ENCODE peak calls at places on chromosomes 16 and 17, in five cellular contexts. One of them, this sample, is unnamed.

GRCh38 chr17:27559996-27560481 is 70.9 kb upstream of the LGALS9 start:
- DNase-seq in HTR-8/SVneo: peak; percentile 75
- DNase-seq in ACHN: peak; percentile 73
- DNase-seq in activated B cell treated with CpG ODN at 0.5 μM for 24 hours: no peak
- DNase-seq in activated effector memory CD4-positive, alpha-beta T cell treated with Interleukin-2 at 50 U/mL for 16 hours: no peak
- DNase-seq in this sample: no peak

GRCh38 chr17:52159159-52159809 is 770 bp upstream of the CA10 start:
- DNase-seq in HTR-8/SVneo: no peak
- DNase-seq in ACHN: no peak
- DNase-seq in activated B cell treated with CpG ODN at 0.5 μM for 24 hours: no peak
- DNase-seq in activated effector memory CD4-positive, alpha-beta T cell treated with Interleukin-2 at 50 U/mL for 16 hours: no peak
- DNase-seq in this sample: no peak

GRCh38 chr17:39271546-39271945 is 45.8 kb upstream of the STAC2 start:
- DNase-seq in HTR-8/SVneo: no peak
- DNase-seq in ACHN: no peak
- DNase-seq in activated B cell treated with CpG ODN at 0.5 μM for 24 hours: no peak
- DNase-seq in activated effector memory CD4-positive, alpha-beta T cell treated with Interleukin-2 at 50 U/mL for 16 hours: no peak
- DNase-seq in this sample: no peak

GRCh38 chr16:30929167-30929566 is 5.8 kb downstream of the FBXL19 start:
- DNase-seq in HTR-8/SVneo: no peak
- DNase-seq in ACHN: no peak
- DNase-seq in activated B cell treated with CpG ODN at 0.5 μM for 24 hours: no peak
- DNase-seq in activated effector memory CD4-positive, alpha-beta T cell treated with Interleukin-2 at 50 U/mL for 16 hours: no peak
- DNase-seq in this sample: no peak

GRCh38 chr17:17072546-17072945 is 30.3 kb downstream of the MPRIP start:
- DNase-seq in HTR-8/SVneo: no peak
- DNase-seq in ACHN: no peak
- DNase-seq in activated B cell treated with CpG ODN at 0.5 μM for 24 hours: no peak
- DNase-seq in activated effector memory CD4-positive, alpha-beta T cell treated with Interleukin-2 at 50 U/mL for 16 hours: no peak
- DNase-seq in this sample: no peak

GRCh38 chr16:68658258-68658973 is 13.3 kb downstream of the CDH3 start:
- DNase-seq in HTR-8/SVneo: peak; percentile 91
- DNase-seq in ACHN: peak; percentile 64
- DNase-seq in activated B cell treated with CpG ODN at 0.5 μM for 24 hours: no peak
- DNase-seq in activated effector memory CD4-positive, alpha-beta T cell treated with Interleukin-2 at 50 U/mL for 16 hours: no peak
- DNase-seq in this sample: no peak

GRCh38 chr16:63890072-63890471 is 1231.8 kb downstream of the CDH11 start:
- DNase-seq in HTR-8/SVneo: no peak
- DNase-seq in ACHN: no peak
- DNase-seq in activated B cell treated with CpG ODN at 0.5 μM for 24 hours: no peak
- DNase-seq in activated effector memory CD4-positive, alpha-beta T cell treated with Interleukin-2 at 50 U/mL for 16 hours: no peak
- DNase-seq in this sample: no peak

GRCh38 chr17:83065660-83066542 is 13.5 kb upstream of the METRNL start:
- DNase-seq in HTR-8/SVneo: no peak
- DNase-seq in ACHN: no peak
- DNase-seq in activated B cell treated with CpG ODN at 0.5 μM for 24 hours: no peak
- DNase-seq in activated effector memory CD4-positive, alpha-beta T cell treated with Interleukin-2 at 50 U/mL for 16 hours: no peak
- DNase-seq in this sample: no peak

GRCh38 chr17:76421054-76421427 is 31.9 kb downstream of the UBE2O start:
- DNase-seq in HTR-8/SVneo: no peak
- DNase-seq in ACHN: no peak
- DNase-seq in activated B cell treated with CpG ODN at 0.5 μM for 24 hours: no peak
- DNase-seq in activated effector memory CD4-positive, alpha-beta T cell treated with Interleukin-2 at 50 U/mL for 16 hours: no peak
- DNase-seq in this sample: no peak

GRCh38 chr17:65018612-65019290 is 37.8 kb downstream of the GNA13 start:
- DNase-seq in HTR-8/SVneo: no peak
- DNase-seq in ACHN: no peak
- DNase-seq in activated B cell treated with CpG ODN at 0.5 μM for 24 hours: no peak
- DNase-seq in activated effector memory CD4-positive, alpha-beta T cell treated with Interleukin-2 at 50 U/mL for 16 hours: no peak
- DNase-seq in this sample: no peak

GRCh38 chr16:77784441-77785356 is 3.7 kb upstream of the VAT1L start:
- DNase-seq in HTR-8/SVneo: no peak
- DNase-seq in ACHN: peak; percentile 16
- DNase-seq in activated B cell treated with CpG ODN at 0.5 μM for 24 hours: no peak
- DNase-seq in activated effector memory CD4-positive, alpha-beta T cell treated with Interleukin-2 at 50 U/mL for 16 hours: no peak
- DNase-seq in this sample: no peak

GRCh38 chr16:84826558-84826941 is 6.8 kb downstream of the CRISPLD2 start:
- DNase-seq in HTR-8/SVneo: no peak
- DNase-seq in ACHN: no peak
- DNase-seq in activated B cell treated with CpG ODN at 0.5 μM for 24 hours: no peak
- DNase-seq in activated effector memory CD4-positive, alpha-beta T cell treated with Interleukin-2 at 50 U/mL for 16 hours: no peak
- DNase-seq in this sample: no peak

GRCh38 chr16:66551362-66551761 is 1.0 kb upstream of the CKLF start:
- DNase-seq in HTR-8/SVneo: peak; percentile 63
- DNase-seq in ACHN: peak; percentile 78
- DNase-seq in activated B cell treated with CpG ODN at 0.5 μM for 24 hours: peak; percentile 36
- DNase-seq in activated effector memory CD4-positive, alpha-beta T cell treated with Interleukin-2 at 50 U/mL for 16 hours: peak; percentile 50
- DNase-seq in this sample: no peak

GRCh38 chr16:48366165-48367093 is 18.8 kb downstream of the SIAH1 start:
- DNase-seq in HTR-8/SVneo: peak; percentile 49
- DNase-seq in ACHN: peak; percentile 93
- DNase-seq in activated B cell treated with CpG ODN at 0.5 μM for 24 hours: no peak
- DNase-seq in activated effector memory CD4-positive, alpha-beta T cell treated with Interleukin-2 at 50 U/mL for 16 hours: peak; percentile 56
- DNase-seq in this sample: no peak

GRCh38 chr17:31548709-31549108 is 157.2 kb downstream of the RAB11FIP4 start:
- DNase-seq in HTR-8/SVneo: no peak
- DNase-seq in ACHN: no peak
- DNase-seq in activated B cell treated with CpG ODN at 0.5 μM for 24 hours: no peak
- DNase-seq in activated effector memory CD4-positive, alpha-beta T cell treated with Interleukin-2 at 50 U/mL for 16 hours: no peak
- DNase-seq in this sample: no peak

GRCh38 chr16:4306439-4307214 is 9.2 kb upstream of the GLIS2 start:
- DNase-seq in HTR-8/SVneo: no peak
- DNase-seq in ACHN: no peak
- DNase-seq in activated B cell treated with CpG ODN at 0.5 μM for 24 hours: no peak
- DNase-seq in activated effector memory CD4-positive, alpha-beta T cell treated with Interleukin-2 at 50 U/mL for 16 hours: peak; percentile 39
- DNase-seq in this sample: no peak

GRCh38 chr16:8893976-8894690 is 12.0 kb downstream of the LITAFD start:
- DNase-seq in HTR-8/SVneo: no peak
- DNase-seq in ACHN: no peak
- DNase-seq in activated B cell treated with CpG ODN at 0.5 μM for 24 hours: no peak
- DNase-seq in activated effector memory CD4-positive, alpha-beta T cell treated with Interleukin-2 at 50 U/mL for 16 hours: no peak
- DNase-seq in this sample: no peak

GRCh38 chr17:82781894-82782274 is 30.0 kb downstream of the TBCD start:
- DNase-seq in HTR-8/SVneo: peak; percentile 94
- DNase-seq in ACHN: peak; percentile 72
- DNase-seq in activated B cell treated with CpG ODN at 0.5 μM for 24 hours: peak; percentile 85
- DNase-seq in activated effector memory CD4-positive, alpha-beta T cell treated with Interleukin-2 at 50 U/mL for 16 hours: peak; percentile 75
- DNase-seq in this sample: peak; percentile 56

GRCh38 chr16:4200000-4200780 is 41.7 kb downstream of the SRL start:
- DNase-seq in HTR-8/SVneo: peak; percentile 75
- DNase-seq in ACHN: peak; percentile 79
- DNase-seq in activated B cell treated with CpG ODN at 0.5 μM for 24 hours: no peak
- DNase-seq in activated effector memory CD4-positive, alpha-beta T cell treated with Interleukin-2 at 50 U/mL for 16 hours: peak; percentile 4
- DNase-seq in this sample: peak; percentile 9

GRCh38 chr16:87608400-87608985 is 6.2 kb downstream of the JPH3 start:
- DNase-seq in HTR-8/SVneo: peak; percentile 73
- DNase-seq in ACHN: peak; percentile 76
- DNase-seq in activated B cell treated with CpG ODN at 0.5 μM for 24 hours: no peak
- DNase-seq in activated effector memory CD4-positive, alpha-beta T cell treated with Interleukin-2 at 50 U/mL for 16 hours: peak; percentile 2
- DNase-seq in this sample: no peak

GRCh38 chr17:32275060-32276042 is 9.7 kb downstream of the RHBDL3 start:
- DNase-seq in HTR-8/SVneo: peak; percentile 95
- DNase-seq in ACHN: peak; percentile 91
- DNase-seq in activated B cell treated with CpG ODN at 0.5 μM for 24 hours: no peak
- DNase-seq in activated effector memory CD4-positive, alpha-beta T cell treated with Interleukin-2 at 50 U/mL for 16 hours: no peak
- DNase-seq in this sample: no peak

GRCh38 chr17:1042486-1042885 is 45.6 kb downstream of the TIMM22 start:
- DNase-seq in HTR-8/SVneo: no peak
- DNase-seq in ACHN: no peak
- DNase-seq in activated B cell treated with CpG ODN at 0.5 μM for 24 hours: no peak
- DNase-seq in activated effector memory CD4-positive, alpha-beta T cell treated with Interleukin-2 at 50 U/mL for 16 hours: no peak
- DNase-seq in this sample: no peak

GRCh38 chr16:57017251-57017650 is 27.9 kb downstream of the NLRC5 start:
- DNase-seq in HTR-8/SVneo: no peak
- DNase-seq in ACHN: no peak
- DNase-seq in activated B cell treated with CpG ODN at 0.5 μM for 24 hours: no peak
- DNase-seq in activated effector memory CD4-positive, alpha-beta T cell treated with Interleukin-2 at 50 U/mL for 16 hours: no peak
- DNase-seq in this sample: no peak

GRCh38 chr17:73550561-73550960 is 93.7 kb downstream of the SDK2 start:
- DNase-seq in HTR-8/SVneo: no peak
- DNase-seq in ACHN: no peak
- DNase-seq in activated B cell treated with CpG ODN at 0.5 μM for 24 hours: no peak
- DNase-seq in activated effector memory CD4-positive, alpha-beta T cell treated with Interleukin-2 at 50 U/mL for 16 hours: no peak
- DNase-seq in this sample: no peak

GRCh38 chr16:77863250-77863649 is 74.9 kb downstream of the VAT1L start:
- DNase-seq in HTR-8/SVneo: no peak
- DNase-seq in ACHN: no peak
- DNase-seq in activated B cell treated with CpG ODN at 0.5 μM for 24 hours: no peak
- DNase-seq in activated effector memory CD4-positive, alpha-beta T cell treated with Interleukin-2 at 50 U/mL for 16 hours: no peak
- DNase-seq in this sample: no peak

GRCh38 chr17:31459716-31460115 is 68.2 kb downstream of the RAB11FIP4 start:
- DNase-seq in HTR-8/SVneo: no peak
- DNase-seq in ACHN: no peak
- DNase-seq in activated B cell treated with CpG ODN at 0.5 μM for 24 hours: no peak
- DNase-seq in activated effector memory CD4-positive, alpha-beta T cell treated with Interleukin-2 at 50 U/mL for 16 hours: no peak
- DNase-seq in this sample: no peak

GRCh38 chr17:10119203-10120112 is 78.9 kb downstream of the GAS7 start:
- DNase-seq in HTR-8/SVneo: no peak
- DNase-seq in ACHN: no peak
- DNase-seq in activated B cell treated with CpG ODN at 0.5 μM for 24 hours: no peak
- DNase-seq in activated effector memory CD4-positive, alpha-beta T cell treated with Interleukin-2 at 50 U/mL for 16 hours: no peak
- DNase-seq in this sample: peak; percentile 12

GRCh38 chr16:30185683-30186421 is 2.5 kb downstream of the CORO1A start:
- DNase-seq in HTR-8/SVneo: no peak
- DNase-seq in ACHN: no peak
- DNase-seq in activated B cell treated with CpG ODN at 0.5 μM for 24 hours: peak; percentile 60
- DNase-seq in activated effector memory CD4-positive, alpha-beta T cell treated with Interleukin-2 at 50 U/mL for 16 hours: peak; percentile 81
- DNase-seq in this sample: peak; percentile 78

GRCh38 chr16:35195864-35196216 is 1736.4 kb downstream of the TP53TG3F start:
- DNase-seq in HTR-8/SVneo: no peak
- DNase-seq in ACHN: no peak
- DNase-seq in activated B cell treated with CpG ODN at 0.5 μM for 24 hours: no peak
- DNase-seq in activated effector memory CD4-positive, alpha-beta T cell treated with Interleukin-2 at 50 U/mL for 16 hours: no peak
- DNase-seq in this sample: no peak

GRCh38 chr17:48310748-48311213 is 119.2 kb downstream of the SKAP1 start:
- DNase-seq in HTR-8/SVneo: no peak
- DNase-seq in ACHN: peak; percentile 40
- DNase-seq in activated B cell treated with CpG ODN at 0.5 μM for 24 hours: no peak
- DNase-seq in activated effector memory CD4-positive, alpha-beta T cell treated with Interleukin-2 at 50 U/mL for 16 hours: no peak
- DNase-seq in this sample: no peak

This sample was measured in substantia nigra.